ENCODE peak calls at places on chromosomes 12 and 14, in seven cellular contexts. One of them, this sample, is unnamed.

GRCh38 chr14:104099096-104100041 is 13.9 kb downstream of the ASPG start:
- DNase-seq in activated T-cell treated with anti-CD3 and anti-CD28 coated beads, Interleukin-2, amount 50 U/mL, for 4 hours: no peak
- DNase-seq in astrocyte of the cerebellum: no peak
- DNase-seq in fibroblast of lung: no peak
- DNase-seq in AG08395: no peak
- DNase-seq in left ventricle myocardium inferior: no peak
- DNase-seq in H54: no peak
- DNase-seq in this sample: no peak

GRCh38 chr12:110744697-110745264 is 2.1 kb upstream of the PPP1CC start:
- DNase-seq in astrocyte of the cerebellum: no peak
- DNase-seq in left ventricle myocardium inferior: no peak
- DNase-seq in H54: peak
- DNase-seq in activated T-cell treated with anti-CD3 and anti-CD28 coated beads, Interleukin-2, amount 50 U/mL, for 4 hours: no peak
- DNase-seq in AG08395: no peak
- DNase-seq in fibroblast of lung: no peak
- DNase-seq in this sample: peak

GRCh38 chr12:105492591-105492990 is 162.1 kb downstream of the C12orf75 start:
- DNase-seq in H54: no peak
- DNase-seq in AG08395: peak
- DNase-seq in activated T-cell treated with anti-CD3 and anti-CD28 coated beads, Interleukin-2, amount 50 U/mL, for 4 hours: no peak
- DNase-seq in astrocyte of the cerebellum: peak
- DNase-seq in left ventricle myocardium inferior: no peak
- DNase-seq in fibroblast of lung: no peak
- DNase-seq in this sample: no peak

GRCh38 chr12:89350661-89351488 is 1.4 kb downstream of the DUSP6 start:
- DNase-seq in H54: no peak
- DNase-seq in left ventricle myocardium inferior: peak
- DNase-seq in astrocyte of the cerebellum: no peak
- DNase-seq in activated T-cell treated with anti-CD3 and anti-CD28 coated beads, Interleukin-2, amount 50 U/mL, for 4 hours: peak
- DNase-seq in AG08395: peak
- DNase-seq in fibroblast of lung: peak
- DNase-seq in this sample: no peak

GRCh38 chr12:64006211-64006610 is 161.7 kb downstream of the SRGAP1 start:
- DNase-seq in H54: no peak
- DNase-seq in AG08395: peak
- DNase-seq in left ventricle myocardium inferior: no peak
- DNase-seq in activated T-cell treated with anti-CD3 and anti-CD28 coated beads, Interleukin-2, amount 50 U/mL, for 4 hours: no peak
- DNase-seq in fibroblast of lung: no peak
- DNase-seq in astrocyte of the cerebellum: no peak
- DNase-seq in this sample: no peak

GRCh38 chr12:105418232-105418631 is 87.7 kb downstream of the C12orf75 start:
- DNase-seq in H54: peak
- DNase-seq in astrocyte of the cerebellum: peak
- DNase-seq in activated T-cell treated with anti-CD3 and anti-CD28 coated beads, Interleukin-2, amount 50 U/mL, for 4 hours: no peak
- DNase-seq in left ventricle myocardium inferior: no peak
- DNase-seq in AG08395: peak
- DNase-seq in fibroblast of lung: peak
- DNase-seq in this sample: peak

GRCh38 chr14:103910262-103910935 is 17.9 kb upstream of the TDRD9 start:
- DNase-seq in activated T-cell treated with anti-CD3 and anti-CD28 coated beads, Interleukin-2, amount 50 U/mL, for 4 hours: peak
- DNase-seq in H54: peak
- DNase-seq in astrocyte of the cerebellum: peak
- DNase-seq in AG08395: peak
- DNase-seq in fibroblast of lung: peak
- DNase-seq in left ventricle myocardium inferior: peak
- DNase-seq in this sample: peak

GRCh38 chr12:106217706-106218105 is 30.1 kb downstream of the CKAP4 start:
- DNase-seq in H54: no peak
- DNase-seq in astrocyte of the cerebellum: no peak
- DNase-seq in fibroblast of lung: no peak
- DNase-seq in left ventricle myocardium inferior: no peak
- DNase-seq in AG08395: no peak
- DNase-seq in activated T-cell treated with anti-CD3 and anti-CD28 coated beads, Interleukin-2, amount 50 U/mL, for 4 hours: no peak
- DNase-seq in this sample: no peak

GRCh38 chr12:42090899-42091298 is 53.8 kb downstream of the GXYLT1 start:
- DNase-seq in H54: peak
- DNase-seq in fibroblast of lung: peak
- DNase-seq in astrocyte of the cerebellum: peak
- DNase-seq in AG08395: peak
- DNase-seq in left ventricle myocardium inferior: no peak
- DNase-seq in activated T-cell treated with anti-CD3 and anti-CD28 coated beads, Interleukin-2, amount 50 U/mL, for 4 hours: no peak
- DNase-seq in this sample: no peak

GRCh38 chr14:69284170-69284569 is 24.2 kb downstream of the GALNT16 start:
- DNase-seq in astrocyte of the cerebellum: no peak
- DNase-seq in AG08395: no peak
- DNase-seq in left ventricle myocardium inferior: peak
- DNase-seq in H54: no peak
- DNase-seq in activated T-cell treated with anti-CD3 and anti-CD28 coated beads, Interleukin-2, amount 50 U/mL, for 4 hours: no peak
- DNase-seq in fibroblast of lung: no peak
- DNase-seq in this sample: no peak

GRCh38 chr12:132264086-132265010 is 65.0 kb downstream of the GALNT9 start:
- DNase-seq in activated T-cell treated with anti-CD3 and anti-CD28 coated beads, Interleukin-2, amount 50 U/mL, for 4 hours: no peak
- DNase-seq in AG08395: no peak
- DNase-seq in fibroblast of lung: no peak
- DNase-seq in left ventricle myocardium inferior: no peak
- DNase-seq in H54: no peak
- DNase-seq in astrocyte of the cerebellum: no peak
- DNase-seq in this sample: no peak

GRCh38 chr12:53381739-53382630 is 2.0 kb downstream of the SP1 start:
- DNase-seq in left ventricle myocardium inferior: peak
- DNase-seq in activated T-cell treated with anti-CD3 and anti-CD28 coated beads, Interleukin-2, amount 50 U/mL, for 4 hours: peak
- DNase-seq in astrocyte of the cerebellum: no peak
- DNase-seq in fibroblast of lung: peak
- DNase-seq in AG08395: no peak
- DNase-seq in H54: peak
- DNase-seq in this sample: no peak

GRCh38 chr12:27284751-27285150 is 40.7 kb downstream of the STK38L start:
- DNase-seq in activated T-cell treated with anti-CD3 and anti-CD28 coated beads, Interleukin-2, amount 50 U/mL, for 4 hours: no peak
- DNase-seq in fibroblast of lung: peak
- DNase-seq in H54: no peak
- DNase-seq in astrocyte of the cerebellum: peak
- DNase-seq in AG08395: peak
- DNase-seq in left ventricle myocardium inferior: no peak
- DNase-seq in this sample: no peak

GRCh38 chr14:62604524-62604923 is 440.7 kb downstream of the KCNH5 start:
- DNase-seq in fibroblast of lung: peak
- DNase-seq in left ventricle myocardium inferior: no peak
- DNase-seq in AG08395: no peak
- DNase-seq in H54: no peak
- DNase-seq in astrocyte of the cerebellum: no peak
- DNase-seq in activated T-cell treated with anti-CD3 and anti-CD28 coated beads, Interleukin-2, amount 50 U/mL, for 4 hours: no peak
- DNase-seq in this sample: no peak